ENCODE peak calls at places on chromosomes 7 and 10, in six cellular contexts. I, V, U, E, T and S are unnamed samples.

GRCh38 chr7:47965456-47965855 is 14.0 kb downstream of the HUS1 start:
- DNase-seq in V (no peak), I (no peak), U (no peak), T (no peak), E (no peak), S (no peak)

GRCh38 chr7:48587475-48587874 is 336.9 kb upstream of the CDC14C start:
- DNase-seq in U (no peak), I (no peak), E (no peak), V (no peak), T (no peak), S (no peak)

GRCh38 chr7:149245244-149245643 is 5.8 kb downstream of the ZNF212 start:
- DNase-seq in T (no peak), E (no peak), U (no peak), V (no peak), I (peak), S (no peak)

GRCh38 chr10:19713800-19714525 is 102.3 kb upstream of the PLXDC2 start:
- DNase-seq in U (no peak), E (no peak), I (no peak), V (no peak), T (no peak), S (no peak)

GRCh38 chr10:80259405-80259871 is 30.0 kb downstream of the MAT1A start:
- DNase-seq in I (no peak), T (no peak), E (no peak), U (no peak), V (no peak), S (no peak)

GRCh38 chr7:123715198-123715597 is 33.6 kb downstream of the WASL start:
- DNase-seq in U (no peak), T (no peak), E (no peak), I (no peak), V (peak), S (no peak)

GRCh38 chr10:32744321-32744720 is 213.7 kb downstream of the ITGB1 start:
- DNase-seq in I (no peak), U (no peak), E (no peak), T (no peak), V (peak), S (no peak)

GRCh38 chr7:919924-920341 is 34.5 kb downstream of the ADAP1 start:
- DNase-seq in E (no peak), V (no peak), T (no peak), I (no peak), U (peak), S (no peak)

GRCh38 chr10:72049969-72050781 is 38.2 kb downstream of the SPOCK2 start:
- DNase-seq in U (no peak), V (no peak), T (no peak), E (no peak), I (no peak), S (no peak)

GRCh38 chr10:34116780-34117179 is 698.3 kb downstream of the PARD3 start:
- DNase-seq in T (no peak), I (no peak), V (no peak), U (no peak), E (no peak), S (no peak)

GRCh38 chr7:111362660-111363059 is 199.6 kb downstream of the IMMP2L start:
- DNase-seq in T (no peak), U (no peak), V (peak), E (no peak), I (no peak), S (no peak)

GRCh38 chr7:2629740-2630681 is 1.8 kb upstream of the TTYH3 start:
- DNase-seq in E (no peak), V (peak), I (no peak), U (no peak), T (no peak), S (no peak)